ENCODE peak calls at places on chromosomes 13 and 19, in six cellular contexts. One of them, this sample, is unnamed.

GRCh38 chr19:3433805-3434540 is 46.4 kb downstream of the SMIM24 start:
- DNase-seq in A549: no peak
- DNase-seq in IMR-90: no peak
- DNase-seq in K562: no peak
- DNase-seq in GM12878: no peak
- DNase-seq in SK-N-SH: no peak
- DNase-seq in this sample: no peak

GRCh38 chr13:51259359-51259645 is 37.1 kb downstream of the FAM124A start:
- DNase-seq in A549: no peak
- DNase-seq in IMR-90: no peak
- DNase-seq in K562: no peak
- DNase-seq in GM12878: no peak
- DNase-seq in SK-N-SH: no peak
- DNase-seq in this sample: no peak

GRCh38 chr19:12952488-12953455 is 4.3 kb downstream of the GADD45GIP1 start:
- DNase-seq in A549: no peak
- DNase-seq in IMR-90: peak; percentile 88
- DNase-seq in K562: peak; percentile 6
- DNase-seq in GM12878: no peak
- DNase-seq in SK-N-SH: peak; percentile 79
- DNase-seq in this sample: no peak

GRCh38 chr19:6026390-6026897 is 48.5 kb upstream of the RANBP3 start:
- DNase-seq in A549: no peak
- DNase-seq in IMR-90: no peak
- DNase-seq in K562: no peak
- DNase-seq in GM12878: no peak
- DNase-seq in SK-N-SH: no peak
- DNase-seq in this sample: no peak

GRCh38 chr19:37227996-37228395 is 10.0 kb downstream of the ZNF383 start:
- DNase-seq in A549: no peak
- DNase-seq in IMR-90: no peak
- DNase-seq in K562: no peak
- DNase-seq in GM12878: no peak
- DNase-seq in SK-N-SH: peak; percentile 31
- DNase-seq in this sample: no peak

GRCh38 chr19:371501-372160 is 27.0 kb upstream of the MIER2 start:
- DNase-seq in A549: no peak
- DNase-seq in IMR-90: no peak
- DNase-seq in K562: no peak
- DNase-seq in GM12878: no peak
- DNase-seq in SK-N-SH: peak; percentile 72
- DNase-seq in this sample: no peak

GRCh38 chr13:102002271-102002670 is 399.6 kb downstream of the FGF14 start:
- DNase-seq in A549: no peak
- DNase-seq in IMR-90: no peak
- DNase-seq in K562: no peak
- DNase-seq in GM12878: no peak
- DNase-seq in SK-N-SH: no peak
- DNase-seq in this sample: no peak

GRCh38 chr13:50409186-50409585 is 393.9 kb downstream of the KCNRG start:
- DNase-seq in A549: no peak
- DNase-seq in IMR-90: no peak
- DNase-seq in K562: no peak
- DNase-seq in GM12878: no peak
- DNase-seq in SK-N-SH: no peak
- DNase-seq in this sample: no peak

GRCh38 chr13:113275387-113275786 is 21.7 kb upstream of the LAMP1 start:
- DNase-seq in A549: peak; percentile 19
- DNase-seq in IMR-90: peak; percentile 75
- DNase-seq in K562: peak; percentile 61
- DNase-seq in GM12878: no peak
- DNase-seq in SK-N-SH: peak; percentile 52
- DNase-seq in this sample: peak; percentile 84

GRCh38 chr13:110306340-110306959 is 507 bp downstream of the COL4A1 start:
- DNase-seq in A549: no peak
- DNase-seq in IMR-90: no peak
- DNase-seq in K562: no peak
- DNase-seq in GM12878: no peak
- DNase-seq in SK-N-SH: peak; percentile 64
- DNase-seq in this sample: no peak
- TF ChIP-seq SMC3 in A549: no peak
- TF ChIP-seq SMC3 in IMR-90: no peak
- TF ChIP-seq SMC3 in K562: no peak
- TF ChIP-seq SMC3 in GM12878: no peak
- TF ChIP-seq SMC3 in SK-N-SH: no peak
- TF ChIP-seq SMC3 in this sample: no peak

DNA sequence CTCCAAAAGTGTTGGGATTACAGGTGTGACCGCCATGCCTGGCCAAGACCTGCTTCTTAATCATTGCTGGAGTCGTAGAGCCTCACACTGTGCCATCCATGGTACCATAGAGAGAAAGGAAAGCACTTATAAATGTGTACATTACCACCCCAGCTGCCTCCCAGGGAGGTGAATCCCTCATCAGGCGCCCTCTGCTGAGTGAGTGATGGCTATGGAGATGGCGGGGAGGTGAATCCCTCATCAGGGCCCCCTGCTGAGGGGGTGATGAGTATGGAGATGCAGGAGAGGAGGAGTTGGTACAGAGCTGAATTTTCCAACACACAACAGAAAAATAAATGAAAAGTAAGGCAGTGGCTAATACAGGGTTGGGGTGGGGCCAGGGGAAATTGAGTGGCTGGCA is 263.4 kb downstream of the UQCRFS1 start:
- DNase-seq in A549: no peak
- DNase-seq in IMR-90: no peak
- DNase-seq in K562: no peak
- DNase-seq in GM12878: no peak
- DNase-seq in SK-N-SH: no peak
- DNase-seq in this sample: no peak
- TF ChIP-seq SMC3 in A549: no peak
- TF ChIP-seq SMC3 in IMR-90: no peak
- TF ChIP-seq SMC3 in K562: no peak
- TF ChIP-seq SMC3 in GM12878: no peak
- TF ChIP-seq SMC3 in SK-N-SH: no peak
- TF ChIP-seq SMC3 in this sample: no peak

DNA sequence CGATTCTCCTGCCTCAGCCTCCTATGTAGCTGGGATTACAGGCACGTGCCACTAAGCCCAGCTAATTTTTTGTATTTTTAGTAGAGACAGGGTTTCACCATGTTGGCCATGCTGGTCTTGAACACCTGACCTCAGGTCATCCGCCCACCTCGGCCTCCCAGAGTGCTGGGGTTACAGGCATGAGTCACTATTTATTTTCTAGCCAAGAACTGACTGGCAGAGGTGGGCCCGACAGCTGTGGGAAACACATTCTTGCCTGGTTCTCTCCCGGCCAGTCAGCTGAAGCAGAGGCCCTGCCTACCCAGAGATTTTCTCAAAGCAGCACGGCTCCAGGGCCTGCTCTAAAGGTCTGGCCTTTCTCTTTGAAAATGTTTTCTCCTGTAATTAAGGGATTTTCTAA is 108.0 kb downstream of the KCTD15 start:
- DNase-seq in A549: no peak
- DNase-seq in IMR-90: no peak
- DNase-seq in K562: no peak
- DNase-seq in GM12878: no peak
- DNase-seq in SK-N-SH: peak; percentile 40
- DNase-seq in this sample: peak; percentile 14
- TF ChIP-seq SMC3 in A549: no peak
- TF ChIP-seq SMC3 in IMR-90: no peak
- TF ChIP-seq SMC3 in K562: no peak
- TF ChIP-seq SMC3 in GM12878: no peak
- TF ChIP-seq SMC3 in SK-N-SH: no peak
- TF ChIP-seq SMC3 in this sample: no peak

GRCh38 chr19:48711106-48711662 is 8.3 kb downstream of the MAMSTR start:
- DNase-seq in A549: no peak
- DNase-seq in IMR-90: no peak
- DNase-seq in K562: no peak
- DNase-seq in GM12878: no peak
- DNase-seq in SK-N-SH: no peak
- DNase-seq in this sample: no peak
- TF ChIP-seq SMC3 in A549: no peak
- TF ChIP-seq SMC3 in IMR-90: no peak
- TF ChIP-seq SMC3 in K562: no peak
- TF ChIP-seq SMC3 in GM12878: no peak
- TF ChIP-seq SMC3 in SK-N-SH: no peak
- TF ChIP-seq SMC3 in this sample: no peak

GRCh38 chr19:46812898-46813569 is 24.6 kb upstream of the SLC1A5 start:
- DNase-seq in A549: no peak
- DNase-seq in IMR-90: no peak
- DNase-seq in K562: peak; percentile 47
- DNase-seq in GM12878: no peak
- DNase-seq in SK-N-SH: peak; percentile 67
- DNase-seq in this sample: peak; percentile 26
- TF ChIP-seq SMC3 in A549: no peak
- TF ChIP-seq SMC3 in IMR-90: no peak
- TF ChIP-seq SMC3 in K562: no peak
- TF ChIP-seq SMC3 in GM12878: no peak
- TF ChIP-seq SMC3 in SK-N-SH: no peak
- TF ChIP-seq SMC3 in this sample: no peak

GRCh38 chr13:24066405-24067292 is 93.9 kb upstream of the SPATA13 start:
- DNase-seq in A549: no peak
- DNase-seq in IMR-90: no peak
- DNase-seq in K562: no peak
- DNase-seq in GM12878: no peak
- DNase-seq in SK-N-SH: no peak
- DNase-seq in this sample: no peak

GRCh38 chr13:24063281-24063851 is 97.2 kb upstream of the SPATA13 start:
- DNase-seq in A549: no peak
- DNase-seq in IMR-90: no peak
- DNase-seq in K562: no peak
- DNase-seq in GM12878: no peak
- DNase-seq in SK-N-SH: no peak
- DNase-seq in this sample: no peak

GRCh38 chr13:24064258-24064860 is 96.2 kb upstream of the SPATA13 start:
- DNase-seq in A549: no peak
- DNase-seq in IMR-90: no peak
- DNase-seq in K562: no peak
- DNase-seq in GM12878: no peak
- DNase-seq in SK-N-SH: no peak
- DNase-seq in this sample: no peak

GRCh38 chr13:24065172-24065571 is 95.3 kb upstream of the SPATA13 start:
- DNase-seq in A549: no peak
- DNase-seq in IMR-90: no peak
- DNase-seq in K562: no peak
- DNase-seq in GM12878: no peak
- DNase-seq in SK-N-SH: no peak
- DNase-seq in this sample: no peak

GRCh38 chr13:24060993-24061392 is 99.5 kb upstream of the SPATA13 start:
- DNase-seq in A549: no peak
- DNase-seq in IMR-90: no peak
- DNase-seq in K562: no peak
- DNase-seq in GM12878: no peak
- DNase-seq in SK-N-SH: no peak
- DNase-seq in this sample: no peak
- TF ChIP-seq SMC3 in A549: no peak
- TF ChIP-seq SMC3 in IMR-90: no peak
- TF ChIP-seq SMC3 in K562: no peak
- TF ChIP-seq SMC3 in GM12878: no peak
- TF ChIP-seq SMC3 in SK-N-SH: no peak
- TF ChIP-seq SMC3 in this sample: no peak

GRCh38 chr19:45556835-45557234 is 27.8 kb downstream of the OPA3 start:
- DNase-seq in A549: no peak
- DNase-seq in IMR-90: no peak
- DNase-seq in K562: peak; percentile 6
- DNase-seq in GM12878: no peak
- DNase-seq in SK-N-SH: no peak
- DNase-seq in this sample: no peak
- TF ChIP-seq SMC3 in A549: no peak
- TF ChIP-seq SMC3 in IMR-90: no peak
- TF ChIP-seq SMC3 in K562: no peak
- TF ChIP-seq SMC3 in GM12878: no peak
- TF ChIP-seq SMC3 in SK-N-SH: no peak
- TF ChIP-seq SMC3 in this sample: no peak